ENCODE peak calls at places on chromosomes 16 and 17, in four cellular contexts. V is IMR-90, Y is transverse colon, R is stomach. Z is an unnamed sample.

GRCh38 chr17:16437083-16437482 is 21.7 kb downstream of the TRPV2 start:
- DNase-seq in Y (no peak), R (no peak), V (no peak), Z (no peak)

GRCh38 chr17:43595466-43595865 is 49.3 kb upstream of the ETV4 start:
- DNase-seq in R (no peak), Y (no peak), V (no peak), Z (no peak)

GRCh38 chr17:76199466-76199865 is 40.8 kb downstream of the RNF157 start:
- DNase-seq in Y (no peak), R (no peak), V (no peak), Z (no peak)

GRCh38 chr16:82639666-82640336 is 13.0 kb downstream of the CDH13 start:
- DNase-seq in Y (peak; percentile 65), V (peak; percentile 58), R (peak; percentile 62), Z (peak; percentile 71)

GRCh38 chr17:33521784-33522183 is 228.7 kb upstream of the ASIC2 start:
- DNase-seq in R (no peak), V (no peak), Y (no peak), Z (no peak)

GRCh38 chr17:258045-258734 is 76.7 kb upstream of the DOC2B start:
- DNase-seq in R (no peak), V (no peak), Y (no peak), Z (peak; percentile 8)

GRCh38 chr16:31874354-31875111 is 926 bp downstream of the ZNF267 start:
- DNase-seq in Y (no peak), R (no peak), V (peak; percentile 55), Z (no peak)

GRCh38 chr16:53642094-53642493 is 61.6 kb downstream of the RPGRIP1L start:
- DNase-seq in V (no peak), Y (no peak), R (no peak), Z (peak; percentile 45)

GRCh38 chr17:68301438-68301959 is 10.2 kb downstream of the ARSG start:
- DNase-seq in Y (no peak), V (no peak), R (no peak), Z (no peak)

GRCh38 chr16:72012607-72013006 is 4.1 kb downstream of the DHODH start:
- DNase-seq in Y (no peak), R (no peak), V (no peak), Z (no peak)

GRCh38 chr16:68403177-68403576 is 45.1 kb downstream of the SMPD3 start:
- DNase-seq in V (no peak), Y (no peak), R (no peak), Z (no peak)

GRCh38 chr17:22510504-22510903 is 818.2 kb downstream of the KCNJ18 start:
- DNase-seq in R (no peak), Y (no peak), V (no peak), Z (no peak)

GRCh38 chr16:27386674-27387073 is 15.3 kb upstream of the IL21R start:
- DNase-seq in Y (no peak), V (no peak), R (no peak), Z (no peak)

GRCh38 chr17:29918016-29918415 is 12.0 kb downstream of the SSH2 start:
- DNase-seq in R (no peak), Y (no peak), V (no peak), Z (no peak)

GRCh38 chr17:81601525-81602120 is 35.3 kb downstream of the NPLOC4 start:
- DNase-seq in Y (peak; percentile 31), V (peak; percentile 78), R (peak; percentile 29), Z (no peak)

GRCh38 chr16:57938936-57939871 is 31.7 kb downstream of the CNGB1 start:
- DNase-seq in Y (peak; percentile 66), R (peak; percentile 74), V (peak; percentile 20), Z (no peak)

GRCh38 chr17:20172378-20172775 is 163.2 kb downstream of the SPECC1 start:
- DNase-seq in R (no peak), V (no peak), Y (no peak), Z (no peak)

GRCh38 chr17:51197754-51198153 is 31.5 kb downstream of the NME2 start:
- DNase-seq in R (no peak), V (no peak), Y (no peak), Z (no peak)

GRCh38 chr16:66205287-66206167 is 161.0 kb upstream of the CDH5 start:
- DNase-seq in R (no peak), Y (no peak), V (peak; percentile 37), Z (no peak)

GRCh38 chr17:51794466-51794865 is 364.0 kb downstream of the CA10 start:
- DNase-seq in R (no peak), Y (no peak), V (no peak), Z (no peak)

GRCh38 chr16:89360760-89361435 is 129.5 kb downstream of the ANKRD11 start:
- DNase-seq in R (peak; percentile 40), V (no peak), Y (peak; percentile 58), Z (peak; percentile 57)

GRCh38 chr17:82449136-82449882 is 1.2 kb downstream of the CYBC1 start:
- DNase-seq in R (peak; percentile 54), V (no peak), Y (peak; percentile 76), Z (no peak)

GRCh38 chr17:76501018-76501826 is at the start of gene RHBDF2:
- DNase-seq in R (peak; percentile 97), V (peak; percentile 53), Y (peak; percentile 96), Z (peak; percentile 96)

GRCh38 chr16:21302454-21302853 is 24.4 kb upstream of the CRYM start:
- DNase-seq in Y (no peak), V (peak; percentile 3), R (no peak), Z (no peak)

GRCh38 chr17:17151962-17152361 is 54.2 kb downstream of the PLD6 start:
- DNase-seq in R (peak; percentile 76), Y (peak; percentile 63), V (peak; percentile 96), Z (peak; percentile 92)

GRCh38 chr16:9578459-9578858 is 487.0 kb downstream of the HAPSTR1 start:
- DNase-seq in R (no peak), V (no peak), Y (no peak), Z (no peak)

GRCh38 chr17:65261152-65261551 is 124.0 kb downstream of the RGS9 start:
- DNase-seq in Y (no peak), V (no peak), R (no peak), Z (no peak)

GRCh38 chr16:75697571-75697970 is 3.7 kb downstream of the DUXB start:
- DNase-seq in Y (no peak), R (no peak), V (no peak), Z (no peak)

GRCh38 chr16:75701361-75701760 is at the start of gene DUXB:
- DNase-seq in R (no peak), V (no peak), Y (no peak), Z (no peak)

GRCh38 chr16:75695708-75696107 is 5.6 kb downstream of the DUXB start:
- DNase-seq in Y (no peak), V (no peak), R (no peak), Z (no peak)
- TF ChIP-seq CTCF in Y (no peak), V (peak; percentile 6), R (no peak), Z (no peak)

DNA sequence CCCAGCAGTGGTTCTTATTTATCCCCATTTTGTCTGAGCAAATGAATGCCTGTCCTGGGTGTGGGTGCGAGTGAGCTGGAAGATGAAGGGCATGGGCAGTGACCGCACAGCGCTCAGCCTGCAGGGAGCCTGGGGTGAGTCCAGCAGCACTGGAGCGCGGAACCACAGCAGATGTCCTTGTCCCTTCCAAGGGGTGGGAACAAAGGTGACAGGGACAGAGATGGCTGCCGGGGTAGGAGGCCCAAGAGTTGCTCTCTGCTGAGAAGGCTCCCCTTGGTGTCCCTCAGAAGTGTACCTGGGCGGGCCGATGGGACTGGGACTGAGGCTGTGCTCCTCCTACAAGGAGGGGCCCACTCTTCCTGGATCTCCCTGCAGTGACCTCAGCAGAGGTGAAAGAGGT is 7.5 kb upstream of the PGAP6 start:
- DNase-seq in Y (no peak), R (no peak), V (no peak), Z (no peak)
- TF ChIP-seq CTCF in Y (no peak), R (no peak), V (no peak), Z (no peak)

DNA sequence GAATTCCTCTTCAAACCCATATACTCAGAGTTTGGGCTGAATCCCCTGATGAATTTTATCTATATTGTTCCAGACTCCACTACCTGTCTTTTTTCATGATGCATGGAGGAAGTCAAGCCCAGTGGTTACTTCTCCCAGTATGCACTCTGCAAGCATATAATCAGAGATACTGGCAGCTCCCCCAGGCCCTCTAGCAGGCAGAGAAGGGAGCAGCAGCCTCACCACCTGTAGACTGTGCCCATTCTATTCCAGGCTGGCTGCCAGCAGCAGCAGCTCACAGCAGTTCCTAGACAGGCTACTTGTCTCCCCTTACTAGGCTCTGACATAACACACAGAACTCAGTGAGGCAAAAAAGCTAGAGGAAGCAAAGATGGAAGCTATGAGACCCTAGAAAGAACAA is 3.4 kb downstream of the MKS1 start:
- DNase-seq in V (no peak), Y (no peak), R (no peak), Z (no peak)
- TF ChIP-seq CTCF in V (no peak), Y (no peak), R (no peak), Z (no peak)

GRCh38 chr17:38345743-38346142 is 2.0 kb upstream of the GPR179 start:
- DNase-seq in V (no peak), R (no peak), Y (no peak), Z (no peak)

GRCh38 chr17:38352245-38353083 is 820 bp downstream of the SOCS7 start:
- DNase-seq in V (no peak), R (peak; percentile 40), Y (peak; percentile 31), Z (no peak)

GRCh38 chr17:38350035-38350434 is 1.6 kb upstream of the SOCS7 start:
- DNase-seq in V (no peak), R (no peak), Y (no peak), Z (no peak)

GRCh38 chr17:38351412-38352222 is at the start of gene SOCS7:
- DNase-seq in R (peak; percentile 94), Y (peak; percentile 95), V (peak; percentile 90), Z (peak; percentile 96)

DNA sequence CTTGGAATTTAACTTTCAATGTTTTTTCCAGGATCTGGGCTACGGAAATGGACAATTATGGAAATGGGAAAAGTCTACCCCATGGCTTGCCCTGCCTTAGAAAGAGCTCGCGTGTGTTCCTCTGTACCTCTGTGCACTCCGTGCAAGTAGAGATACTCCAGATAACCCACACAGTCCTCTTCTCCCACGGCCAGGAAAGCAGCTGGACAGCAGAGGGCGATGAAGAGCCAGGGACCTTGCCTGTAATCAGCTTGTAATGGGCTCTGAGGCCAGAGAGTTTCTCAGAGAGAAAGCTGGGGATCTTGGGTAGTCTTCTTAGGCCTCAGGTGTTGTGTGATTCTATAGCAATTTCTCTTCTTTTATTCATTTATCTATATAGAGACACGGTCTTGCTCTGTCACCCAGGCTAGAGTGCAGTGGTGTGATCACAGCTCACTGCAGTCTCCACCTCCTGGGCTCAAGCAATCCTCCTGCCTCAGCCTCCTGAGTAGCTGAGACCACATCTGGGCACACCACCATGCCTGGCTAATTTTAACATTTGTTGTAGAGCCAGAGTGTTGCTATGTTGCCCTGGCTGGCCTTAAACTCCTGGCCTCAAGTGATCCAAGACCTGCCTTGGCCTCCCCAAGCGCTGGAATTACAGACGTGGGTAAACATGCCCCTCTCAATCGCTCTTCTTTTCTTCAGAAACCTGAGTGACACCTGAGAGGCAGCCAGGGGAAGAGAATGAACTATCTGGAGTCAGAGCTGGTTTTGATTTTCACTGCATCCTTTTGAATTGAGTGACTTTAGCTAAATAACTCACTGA is 2.3 kb upstream of the SOCS7 start:
- DNase-seq in V (peak; percentile 80), R (peak; percentile 90), Y (peak; percentile 90), Z (peak; percentile 84)
- TF ChIP-seq CTCF in V (peak; percentile 95), R (no peak), Y (peak; percentile 82), Z (peak; percentile 92)

GRCh38 chr17:40873255-40873654 is 6.2 kb upstream of the KRT12 start:
- DNase-seq in Y (no peak), R (no peak), V (no peak), Z (no peak)
- TF ChIP-seq CTCF in Y (no peak), R (no peak), V (no peak), Z (no peak)

Z was measured in right lobe of liver.